ENCODE peak calls at places on chromosomes 16 and 17, in four cellular contexts. M is K562, A is H1, K is HepG2. I is an unnamed sample.

GRCh38 chr17:6554871-6555330 is 1.5 kb downstream of the PITPNM3 start:
- DNase-seq in M (no peak), A (no peak), K (no peak), I (no peak)

GRCh38 chr16:1078579-1079021 is 6.1 kb downstream of the SSTR5 start:
- DNase-seq in M (no peak), A (no peak), K (peak), I (peak)

GRCh38 chr17:17342242-17342945 is 39.2 kb downstream of the NT5M start:
- DNase-seq in M (no peak), A (no peak), K (no peak), I (no peak)

GRCh38 chr16:89049484-89050118 is 44.1 kb upstream of the ACSF3 start:
- DNase-seq in M (no peak), A (no peak), K (no peak), I (no peak)

GRCh38 chr17:16491131-16491702 is 776 bp downstream of the LRRC75A start:
- DNase-seq in M (no peak), A (peak), K (no peak), I (no peak)

GRCh38 chr16:84718-85452 is 6.9 kb downstream of the MPG start:
- DNase-seq in M (no peak), A (no peak), K (no peak), I (no peak)

GRCh38 chr16:20853981-20854620 is 46.1 kb downstream of the DCUN1D3 start:
- DNase-seq in M (no peak), A (no peak), K (no peak), I (no peak)

GRCh38 chr16:81585785-81586184 is 141.2 kb downstream of the CMIP start:
- DNase-seq in M (peak), A (no peak), K (peak), I (peak)

GRCh38 chr17:39123627-39124026 is 27.8 kb downstream of the PLXDC1 start:
- DNase-seq in M (no peak), A (no peak), K (no peak), I (no peak)

GRCh38 chr16:65421596-65421995 is 299.7 kb upstream of the CDH11 start:
- DNase-seq in M (no peak), A (no peak), K (no peak), I (no peak)

GRCh38 chr17:9255838-9256237 is 234.5 kb downstream of the NTN1 start:
- DNase-seq in M (no peak), A (no peak), K (no peak), I (no peak)

GRCh38 chr16:17312100-17312732 is 158.5 kb downstream of the XYLT1 start:
- DNase-seq in M (no peak), A (no peak), K (no peak), I (no peak)

GRCh38 chr17:17346428-17347233 is 43.5 kb downstream of the NT5M start:
- DNase-seq in M (no peak), A (no peak), K (no peak), I (no peak)

GRCh38 chr17:14748036-14748715 is 447.3 kb downstream of the HS3ST3B1 start:
- DNase-seq in M (no peak), A (no peak), K (no peak), I (no peak)

GRCh38 chr17:43908111-43908721 is 880 bp upstream of the MPP2 start:
- DNase-seq in M (peak), A (peak), K (no peak), I (peak)

GRCh38 chr17:39264119-39264518 is 38.4 kb upstream of the STAC2 start:
- DNase-seq in M (no peak), A (no peak), K (no peak), I (no peak)

GRCh38 chr17:48894886-48895285 is 2.3 kb downstream of the ATP5MC1 start:
- DNase-seq in M (no peak), A (no peak), K (no peak), I (no peak)

GRCh38 chr17:16980813-16981731 is 9.2 kb upstream of the TNFRSF13B start:
- DNase-seq in M (no peak), A (peak), K (no peak), I (no peak)

GRCh38 chr17:32111141-32111771 is 31.0 kb upstream of the RHOT1 start:
- DNase-seq in M (peak), A (peak), K (peak), I (peak)

GRCh38 chr16:70737377-70738082 is 51.7 kb upstream of the MTSS2 start:
- DNase-seq in M (no peak), A (no peak), K (no peak), I (no peak)

GRCh38 chr16:61792194-61792904 is 243.9 kb downstream of the CDH8 start:
- DNase-seq in M (no peak), A (no peak), K (no peak), I (no peak)

GRCh38 chr16:85430523-85431381 is 182.4 kb upstream of the GSE1 start:
- DNase-seq in M (no peak), A (peak), K (no peak), I (no peak)

GRCh38 chr17:7956208-7956965 is 24.4 kb downstream of the CNTROB start:
- DNase-seq in M (no peak), A (no peak), K (no peak), I (no peak)

GRCh38 chr17:81960130-81960958 is 643 bp downstream of the NOTUM start:
- DNase-seq in M (peak), A (peak), K (no peak), I (no peak)

GRCh38 chr17:67696853-67697505 is 20.8 kb upstream of the NOL11 start:
- DNase-seq in M (no peak), A (no peak), K (no peak), I (no peak)

GRCh38 chr17:46007461-46007965 is 8.5 kb downstream of the STH start:
- DNase-seq in M (no peak), A (no peak), K (no peak), I (no peak)

GRCh38 chr17:46010597-46011186 is 11.6 kb downstream of the STH start:
- DNase-seq in M (peak), A (no peak), K (peak), I (peak)

GRCh38 chr17:46011711-46012505 is 12.9 kb downstream of the STH start:
- DNase-seq in M (no peak), A (no peak), K (no peak), I (no peak)

GRCh38 chr17:46008591-46008990 is 9.5 kb downstream of the STH start:
- DNase-seq in M (no peak), A (no peak), K (no peak), I (no peak)

DNA sequence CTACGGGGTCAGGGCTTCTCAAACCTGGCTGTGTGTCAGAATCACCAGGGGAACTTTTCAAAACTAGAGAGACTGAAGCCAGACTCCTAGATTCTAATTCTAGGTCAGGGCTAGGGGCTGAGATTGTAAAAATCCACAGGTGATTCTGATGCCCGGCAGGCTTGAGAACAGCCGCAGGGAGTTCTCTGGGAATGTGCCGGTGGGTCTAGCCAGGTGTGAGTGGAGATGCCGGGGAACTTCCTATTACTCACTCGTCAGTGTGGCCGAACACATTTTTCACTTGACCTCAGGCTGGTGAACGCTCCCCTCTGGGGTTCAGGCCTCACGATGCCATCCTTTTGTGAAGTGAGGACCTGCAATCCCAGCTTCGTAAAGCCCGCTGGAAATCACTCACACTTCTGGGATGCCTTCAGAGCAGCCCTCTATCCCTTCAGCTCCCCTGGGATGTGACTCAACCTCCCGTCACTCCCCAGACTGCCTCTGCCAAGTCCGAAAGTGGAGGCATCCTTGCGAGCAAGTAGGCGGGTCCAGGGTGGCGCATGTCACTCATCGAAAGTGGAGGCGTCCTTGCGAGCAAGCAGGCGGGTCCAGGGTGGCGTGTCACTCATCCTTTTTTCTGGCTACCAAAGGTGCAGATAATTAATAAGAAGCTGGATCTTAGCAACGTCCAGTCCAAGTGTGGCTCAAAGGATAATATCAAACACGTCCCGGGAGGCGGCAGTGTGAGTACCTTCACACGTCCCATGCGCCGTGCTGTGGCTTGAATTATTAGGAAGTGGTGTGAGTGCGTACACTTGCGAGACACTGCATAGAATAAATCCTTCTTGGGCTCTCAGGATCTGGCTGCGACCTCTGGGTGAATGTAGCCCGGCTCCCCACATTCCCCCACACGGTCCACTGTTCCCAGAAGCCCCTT is 10.9 kb downstream of the STH start:
- DNase-seq in M (no peak), A (no peak), K (no peak), I (peak)
- TF ChIP-seq CEBPB in M (no peak), A (no peak), K (no peak), I (no peak)

DNA sequence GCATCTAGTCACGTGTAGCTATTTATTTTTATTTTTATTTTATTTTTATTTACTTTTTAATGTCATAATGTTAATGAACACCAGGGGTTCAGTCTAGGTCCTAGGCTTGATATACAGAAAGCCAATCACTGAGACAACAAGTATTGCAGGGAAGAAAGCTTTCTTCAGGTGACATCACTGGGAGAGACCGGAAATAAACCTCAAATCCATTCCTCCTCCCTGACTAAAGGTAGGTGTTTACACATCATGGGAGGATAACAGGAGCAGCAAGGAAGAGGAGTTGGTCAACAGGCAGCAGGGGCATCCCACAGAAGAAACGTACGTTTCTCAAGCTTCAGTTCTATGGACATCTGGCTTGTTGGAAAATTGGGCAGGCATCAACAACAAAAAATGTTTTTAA is 9.5 kb upstream of the HEATR3 start:
- DNase-seq in M (no peak), A (no peak), K (no peak), I (no peak)
- TF ChIP-seq PHF8 in M (no peak), A (no peak), K (no peak), I (no peak)

GRCh38 chr17:42018988-42019387 is 902 bp upstream of the NKIRAS2 start:
- DNase-seq in M (no peak), A (no peak), K (no peak), I (no peak)
- TF ChIP-seq CEBPB in M (no peak), A (no peak), K (no peak), I (no peak)

GRCh38 chr17:56777859-56778258 is 55.9 kb downstream of the C17orf67 start:
- DNase-seq in M (no peak), A (no peak), K (no peak), I (no peak)
- TF ChIP-seq PHF8 in M (no peak), A (no peak), K (no peak), I (no peak)

GRCh38 chr17:66331038-66331816 is 28.8 kb downstream of the PRKCA start:
- DNase-seq in M (peak), A (no peak), K (no peak), I (no peak)
- TF ChIP-seq CEBPB in M (no peak), A (no peak), K (no peak), I (no peak)

GRCh38 chr16:31177136-31177535 is 2.8 kb upstream of the FUS start:
- DNase-seq in M (no peak), A (no peak), K (no peak), I (no peak)
- TF ChIP-seq PHF8 in M (no peak), A (no peak), K (no peak), I (no peak)

DNA sequence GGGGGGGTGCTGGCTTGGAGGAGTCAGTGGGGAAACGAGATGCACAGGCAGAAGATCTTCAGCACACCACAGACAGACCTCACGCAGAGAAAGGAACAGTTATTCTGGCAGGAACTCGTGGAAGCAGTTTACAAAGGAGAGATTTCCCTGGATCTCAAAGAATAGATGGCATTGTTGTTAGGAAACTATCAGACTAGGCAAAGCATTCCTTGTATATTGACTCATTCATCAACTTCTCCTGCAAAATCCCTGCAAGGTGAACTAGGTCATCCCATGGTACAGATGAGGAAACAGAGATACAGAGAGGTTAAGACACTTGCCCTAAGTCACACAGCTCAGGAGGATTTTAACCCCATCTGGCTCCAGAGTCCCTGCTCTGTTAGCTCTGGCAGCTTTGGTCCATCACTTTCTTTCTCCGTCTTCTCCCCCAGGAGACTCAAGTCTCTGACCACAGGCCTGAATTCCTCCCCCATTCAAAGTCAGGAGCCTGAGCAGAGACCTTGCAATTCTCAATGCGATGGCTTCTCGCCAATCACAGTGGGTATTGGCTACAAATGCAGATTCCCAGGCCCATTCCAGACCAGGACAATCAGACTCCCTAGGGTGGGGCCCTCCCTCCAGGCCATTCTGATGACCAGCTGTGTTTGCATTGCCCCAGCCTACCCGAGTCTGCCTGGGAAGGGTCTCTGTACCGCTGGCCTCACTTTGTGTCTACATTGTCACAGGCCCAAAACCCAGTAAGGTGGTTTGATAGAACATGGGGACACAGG is 56.4 kb downstream of the LITAF start:
- DNase-seq in M (no peak), A (no peak), K (peak), I (peak)
- TF ChIP-seq CEBPB in M (no peak), A (no peak), K (no peak), I (no peak)

DNA sequence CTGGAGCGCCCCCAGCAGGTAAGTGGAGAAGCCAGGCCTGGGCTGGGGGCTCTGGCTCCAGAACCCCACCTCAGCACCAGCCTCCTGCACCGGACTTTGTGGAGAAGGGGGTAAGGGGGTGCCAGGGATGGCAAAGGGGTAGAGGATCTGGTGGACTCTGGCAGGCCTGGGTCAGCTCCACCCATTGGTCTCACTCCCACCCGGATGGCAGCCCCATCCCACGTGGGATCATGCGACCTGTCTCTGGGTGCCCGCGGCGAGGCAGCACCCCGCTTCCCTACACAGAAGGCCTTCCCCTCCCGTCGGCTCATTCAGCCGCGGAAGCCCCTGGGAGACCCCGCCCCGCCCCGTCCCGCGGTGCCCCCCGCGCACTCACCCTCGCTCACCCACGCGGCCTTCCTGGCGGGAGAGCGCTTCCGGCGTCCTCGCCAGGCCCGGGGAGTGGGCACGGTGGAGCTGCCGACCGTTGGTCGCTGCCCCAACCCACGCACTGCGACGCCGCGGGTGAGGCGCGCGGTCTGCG is 498 bp upstream of the PLEKHG4 start:
- DNase-seq in M (peak), A (peak), K (no peak), I (peak)
- TF ChIP-seq PHF8 in M (peak), A (peak), K (no peak), I (no peak)

DNA sequence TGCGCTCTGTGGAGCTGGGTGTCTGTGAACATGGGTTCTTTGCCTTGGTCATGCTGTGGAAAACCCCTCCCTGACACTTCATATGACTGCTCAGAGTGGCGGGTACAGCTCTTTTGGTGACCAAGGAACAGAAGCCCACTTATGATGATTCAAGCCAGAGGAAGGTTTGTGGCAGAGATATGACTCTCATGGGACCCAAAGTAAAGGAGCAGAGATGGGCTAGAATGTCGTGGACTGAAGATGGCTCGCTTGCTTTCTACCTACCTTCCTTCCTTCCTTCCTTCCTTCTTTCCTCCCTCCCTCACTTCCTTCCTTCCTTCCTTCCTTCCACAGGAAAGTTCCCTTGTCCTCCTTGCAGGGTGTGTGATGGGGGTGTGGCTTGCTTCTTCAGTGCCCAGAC is 169.7 kb upstream of the IRX3 start:
- DNase-seq in M (no peak), A (no peak), K (no peak), I (no peak)
- TF ChIP-seq CEBPB in M (no peak), A (no peak), K (no peak), I (no peak)

GRCh38 chr17:75457047-75457654 is 716 bp downstream of the TMEM94 start:
- DNase-seq in M (no peak), A (peak), K (no peak), I (peak)
- TF ChIP-seq PHF8 in M (no peak), A (no peak), K (peak), I (peak)

I was measured in A549.